ENCODE peak calls at places on chromosomes 7 and 10, in seven cellular contexts. S is naive thymus-derived CD4-positive, alpha-beta T cell; A is upper lobe of left lung; J is tibial nerve; O is CD4-positive, CD25-positive, alpha-beta regulatory T cell; Y is endodermal cell; K is left ventricle myocardium inferior. Q is an unnamed sample. For H3K27me3, the result is how much of the 10 kb centered on the place peaks cover.

GRCh38 chr10:48598243-48598935 is 6.5 kb downstream of the ARHGAP22 start:
- DNase-seq in A (peak), K (no peak), S (no peak), Y (no peak), J (no peak), O (no peak), Q (no peak)

GRCh38 chr7:99469381-99470065 is 3.2 kb upstream of the ZNF789 start:
- DNase-seq in O (no peak), A (no peak), S (no peak), K (no peak), Y (peak), J (no peak), Q (no peak)

GRCh38 chr10:113018034-113018433 is 68.0 kb downstream of the TCF7L2 start:
- DNase-seq in A (no peak), Y (no peak), S (no peak), O (no peak), J (no peak), K (no peak), Q (no peak)

GRCh38 chr10:132868995-132869394 is 73.4 kb downstream of the CFAP46 start:
- DNase-seq in K (peak), Y (peak), A (peak), J (no peak), O (no peak), S (no peak), Q (no peak)

GRCh38 chr10:63115732-63116383 is 17.3 kb upstream of the NRBF2 start:
- DNase-seq in K (peak), Y (no peak), S (no peak), A (no peak), O (no peak), J (peak), Q (peak)

GRCh38 chr10:71404510-71405295 is 8.0 kb downstream of the CDH23 start:
- DNase-seq in A (no peak), J (no peak), S (no peak), O (no peak), Y (peak), K (no peak), Q (no peak)

GRCh38 chr7:43164757-43165156 is 52.3 kb downstream of the HECW1 start:
- DNase-seq in Y (no peak), S (no peak), O (no peak), A (no peak), J (no peak), K (no peak), Q (no peak)

GRCh38 chr7:152411389-152411788 is 24.4 kb downstream of the KMT2C start:
- DNase-seq in O (no peak), Y (peak), K (no peak), J (no peak), A (no peak), S (no peak), Q (no peak)

GRCh38 chr7:139871276-139871675 is 42.2 kb downstream of the TBXAS1 start:
- DNase-seq in O (no peak), S (no peak), K (no peak), A (no peak), Y (no peak), J (no peak), Q (no peak)

GRCh38 chr10:4073912-4074311 is 288.9 kb upstream of the KLF6 start:
- DNase-seq in J (no peak), K (peak), S (no peak), O (no peak), Y (no peak), A (no peak), Q (no peak)

GRCh38 chr10:29576681-29577080 is 58.1 kb downstream of the SVIL start:
- DNase-seq in Y (no peak), O (no peak), S (no peak), J (no peak), A (no peak), K (no peak), Q (no peak)

GRCh38 chr10:110632591-110633215 is 11.4 kb upstream of the RBM20 start:
- DNase-seq in K (no peak), Y (no peak), O (no peak), S (no peak), A (no peak), J (no peak), Q (no peak)

GRCh38 chr7:158973440-158973839 is 117.1 kb downstream of the DYNC2I1 start:
- DNase-seq in K (peak), Y (peak), A (peak), J (no peak), S (no peak), O (peak), Q (no peak)

GRCh38 chr7:47512481-47513176 is 69.3 kb downstream of the TNS3 start:
- DNase-seq in Y (no peak), K (no peak), O (no peak), J (no peak), A (no peak), S (no peak), Q (no peak)

GRCh38 chr10:47354162-47354561 is 6.0 kb downstream of the RBP3 start:
- DNase-seq in O (no peak), A (no peak), Y (no peak), J (no peak), S (no peak), K (no peak), Q (no peak)

GRCh38 chr10:11685787-11686218 is 56.4 kb upstream of the ECHDC3 start:
- DNase-seq in S (peak), A (no peak), J (peak), Y (no peak), O (peak), K (peak), Q (no peak)

GRCh38 chr7:113891828-113892227 is 27.0 kb downstream of the PPP1R3A start:
- DNase-seq in A (no peak), K (no peak), S (no peak), Y (no peak), O (no peak), J (no peak), Q (no peak)

GRCh38 chr7:98994046-98994944 is 116.0 kb downstream of the TRRAP start:
- DNase-seq in K (no peak), S (no peak), O (no peak), A (no peak), Y (no peak), J (no peak), Q (no peak)

GRCh38 chr7:3510101-3511020 is 209.3 kb downstream of the SDK1 start:
- DNase-seq in S (no peak), A (no peak), Y (no peak), K (no peak), O (no peak), J (no peak), Q (no peak)

GRCh38 chr10:86349940-86350630 is 16.5 kb downstream of the GRID1 start:
- DNase-seq in O (no peak), Y (no peak), S (no peak), A (no peak), K (no peak), J (no peak), Q (no peak)

GRCh38 chr7:16078076-16078952 is 343.0 kb downstream of the CRPPA start:
- DNase-seq in J (peak), S (peak), Y (peak), O (peak), A (no peak), K (no peak), Q (peak)

GRCh38 chr7:4744391-4745264 is 30.8 kb upstream of the AP5Z1 start:
- DNase-seq in K (peak), S (peak), J (peak), A (peak), O (peak), Y (peak), Q (peak)

GRCh38 chr10:79248341-79248931 is 98.8 kb upstream of the PPIF start:
- DNase-seq in Y (no peak), A (no peak), K (peak), O (no peak), J (peak), S (no peak), Q (no peak)

GRCh38 chr7:1644341-1645070 is 25.6 kb upstream of the ELFN1 start:
- DNase-seq in S (no peak), K (peak), A (peak), Y (no peak), J (no peak), O (no peak), Q (no peak)

GRCh38 chr7:1645071-1646015 is 24.7 kb upstream of the ELFN1 start:
- DNase-seq in K (peak), Y (no peak), J (no peak), A (peak), S (no peak), O (no peak), Q (no peak)

GRCh38 chr7:1646957-1647891 is 22.9 kb upstream of the ELFN1 start:
- DNase-seq in A (peak), Y (peak), S (no peak), O (no peak), K (peak), J (no peak), Q (peak)

GRCh38 chr7:1647961-1648631 is 22.0 kb upstream of the ELFN1 start:
- DNase-seq in A (peak), O (no peak), Y (peak), J (no peak), S (no peak), K (peak), Q (no peak)

DNA sequence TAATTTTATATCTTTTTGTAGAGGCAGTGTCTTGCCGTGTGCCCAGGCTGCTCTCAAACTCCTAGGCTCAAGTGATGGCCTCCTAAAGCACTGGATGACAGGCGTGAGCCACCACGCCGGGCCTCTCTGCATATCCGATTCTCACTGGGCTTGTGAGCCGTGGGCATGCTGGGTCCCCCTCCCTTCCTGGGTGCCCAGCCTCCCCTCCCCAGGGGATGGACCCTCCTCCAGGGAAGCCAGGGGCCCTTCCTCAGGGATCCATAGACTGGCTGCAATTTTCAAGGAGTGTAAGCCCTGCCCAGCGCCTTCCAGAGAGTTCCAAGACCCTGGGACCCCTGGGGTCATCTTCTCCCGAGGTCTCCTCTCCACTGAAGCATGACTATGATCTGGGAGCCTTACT is 23.7 kb upstream of the ELFN1 start:
- DNase-seq in J (no peak), Y (no peak), S (no peak), O (no peak), A (no peak), K (peak), Q (no peak)
- H3K27me3 ChIP-seq in J (half or more), Y (under half), S (under half), O (under half), A (under half), K (half or more), Q (under half)

DNA sequence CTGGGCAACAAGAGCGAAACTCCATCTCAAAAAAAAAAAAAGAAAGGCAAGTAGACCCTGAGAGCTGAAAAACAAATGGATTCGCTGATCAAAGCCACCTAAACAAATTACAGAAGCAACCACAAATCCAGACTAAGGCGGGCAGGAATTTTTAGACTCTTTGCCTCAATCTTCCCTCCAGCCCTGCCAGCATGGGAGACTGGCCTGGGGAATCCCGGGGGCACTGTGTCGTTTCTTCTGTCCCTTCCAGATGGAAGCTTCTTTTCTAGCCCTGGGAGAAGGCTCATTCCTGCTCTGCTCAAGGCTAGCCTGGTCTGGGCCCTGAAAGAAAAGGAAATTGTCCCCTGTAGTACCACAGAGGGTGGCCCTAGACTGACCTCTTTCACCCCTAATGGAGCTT is 15.6 kb upstream of the SERPINE1 start:
- DNase-seq in A (no peak), S (no peak), K (no peak), J (no peak), O (no peak), Y (no peak), Q (no peak)
- H3K4me3 ChIP-seq in A (no peak), S (no peak), K (no peak), J (no peak), O (no peak), Y (no peak), Q (no peak)

DNA sequence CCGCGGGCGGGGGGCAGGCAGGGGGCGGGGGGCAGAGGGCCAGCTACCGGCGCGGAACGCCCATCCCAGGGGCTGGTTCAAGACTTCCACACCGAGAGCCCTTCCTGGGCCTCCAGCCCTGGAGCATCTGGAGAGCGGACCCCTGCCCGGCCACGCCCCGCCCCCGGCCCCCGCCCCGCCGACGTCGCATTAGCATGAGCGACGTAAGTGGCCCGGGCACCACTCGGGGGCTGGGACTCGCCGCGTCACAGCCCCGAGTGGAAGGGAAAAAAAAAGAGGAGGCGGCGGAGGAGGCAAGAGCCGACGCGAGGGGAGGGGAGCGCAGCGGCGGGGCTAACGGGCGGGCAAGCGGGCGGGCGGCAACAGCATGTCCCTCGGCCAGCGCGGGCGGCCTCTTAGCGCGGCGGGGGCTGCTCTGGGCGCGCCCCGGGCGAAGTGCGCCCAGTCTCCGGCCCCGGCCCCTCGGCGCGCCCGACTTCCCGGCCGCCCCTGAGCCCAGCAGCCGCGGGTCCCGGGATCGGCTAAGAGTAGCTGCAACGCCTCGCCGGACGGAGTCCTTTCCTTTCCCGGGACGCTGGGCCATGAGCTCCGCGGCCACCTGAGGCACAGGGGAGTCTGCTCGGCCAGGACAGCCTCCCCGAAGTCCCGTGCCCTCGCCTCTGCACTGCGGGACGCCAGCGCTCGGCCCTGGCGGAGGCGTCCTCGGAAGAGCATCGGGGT is at the start of gene SLC18A3:
- DNase-seq in K (no peak), Y (peak), O (no peak), J (no peak), A (no peak), S (no peak), Q (no peak)
- H3K27me3 ChIP-seq in K (half or more), Y (half or more), O (under half), J (half or more), A (under half), S (under half), Q (under half)

GRCh38 chr7:55272328-55272727 is 92.8 kb upstream of the LANCL2 start:
- DNase-seq in Y (no peak), A (no peak), S (no peak), O (no peak), K (no peak), J (no peak), Q (no peak)

GRCh38 chr7:55274156-55274555 is 91.0 kb upstream of the LANCL2 start:
- DNase-seq in J (no peak), S (no peak), K (no peak), O (no peak), Y (no peak), A (no peak), Q (no peak)

GRCh38 chr7:55271661-55272060 is 93.5 kb upstream of the LANCL2 start:
- DNase-seq in S (no peak), A (no peak), Y (no peak), O (no peak), K (no peak), J (no peak), Q (no peak)

GRCh38 chr7:55275291-55276200 is 89.6 kb upstream of the LANCL2 start:
- DNase-seq in A (no peak), Y (no peak), S (no peak), J (no peak), K (no peak), O (no peak), Q (no peak)

GRCh38 chr7:55273186-55273980 is 91.8 kb upstream of the LANCL2 start:
- DNase-seq in Y (no peak), K (no peak), J (no peak), S (no peak), O (no peak), A (no peak), Q (no peak)
- H3K4me3 ChIP-seq in Y (no peak), K (no peak), J (no peak), S (no peak), O (no peak), A (no peak), Q (no peak)

DNA sequence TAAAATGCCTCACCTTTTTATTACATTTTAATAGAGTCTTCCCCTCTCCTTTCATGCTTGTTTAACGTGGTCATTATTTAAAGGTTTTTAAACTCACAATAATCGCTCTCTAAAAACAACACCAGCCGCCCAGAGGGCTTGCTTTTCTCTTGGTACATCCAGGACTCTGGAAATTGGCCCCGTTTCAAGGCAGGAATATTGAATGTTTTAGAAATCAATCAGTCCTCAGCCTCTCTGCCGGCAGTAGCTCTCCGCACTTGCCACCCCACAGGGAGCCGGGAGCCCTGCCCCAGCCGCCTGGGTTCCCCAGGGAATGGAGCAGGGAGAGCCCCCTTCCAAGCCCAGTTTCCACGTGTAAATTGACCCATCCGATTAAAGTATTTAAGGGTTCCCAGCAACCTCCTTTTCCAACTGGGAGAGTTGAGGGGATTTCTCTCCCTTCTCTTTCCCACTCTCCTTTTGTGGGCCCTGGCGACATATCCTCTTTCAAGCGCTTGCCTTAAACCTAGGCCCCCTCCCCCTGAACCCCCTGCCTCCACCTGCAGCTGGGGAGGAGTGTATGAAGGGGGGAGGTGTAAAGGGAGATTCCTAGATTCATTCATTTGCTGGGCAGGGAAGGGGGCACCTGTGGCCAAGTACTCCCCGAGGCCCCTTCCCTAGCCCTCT is 1.9 kb downstream of the FGF8 start:
- DNase-seq in J (no peak), A (peak), S (no peak), Y (peak), K (no peak), O (no peak), Q (peak)
- H3K27me3 ChIP-seq in J (half or more), A (under half), S (under half), Y (under half), K (half or more), O (under half), Q (under half)

DNA sequence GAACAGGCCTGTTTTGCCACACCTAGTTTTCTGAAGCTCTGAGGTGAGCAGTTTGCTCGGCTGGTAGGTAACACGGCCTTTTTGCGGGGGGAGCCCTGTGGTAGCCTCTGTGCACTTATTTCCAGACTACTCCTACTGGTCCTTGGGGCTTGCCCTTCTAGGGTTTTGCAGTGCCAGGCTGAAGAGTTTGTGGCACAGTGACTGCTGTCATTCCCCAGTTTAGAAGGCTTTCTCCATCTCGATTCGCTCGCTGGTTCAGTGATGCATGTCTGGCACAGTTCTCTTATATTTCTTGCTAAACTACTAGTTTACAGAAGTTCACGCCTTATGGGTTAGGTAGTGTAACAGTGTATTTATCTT is 711 bp downstream of the KIF20B start:
- DNase-seq in Y (peak), S (no peak), K (no peak), A (no peak), O (no peak), J (no peak), Q (peak)
- H3K4me3 ChIP-seq in Y (peak), S (peak), K (peak), A (peak), O (peak), J (peak), Q (peak)

DNA sequence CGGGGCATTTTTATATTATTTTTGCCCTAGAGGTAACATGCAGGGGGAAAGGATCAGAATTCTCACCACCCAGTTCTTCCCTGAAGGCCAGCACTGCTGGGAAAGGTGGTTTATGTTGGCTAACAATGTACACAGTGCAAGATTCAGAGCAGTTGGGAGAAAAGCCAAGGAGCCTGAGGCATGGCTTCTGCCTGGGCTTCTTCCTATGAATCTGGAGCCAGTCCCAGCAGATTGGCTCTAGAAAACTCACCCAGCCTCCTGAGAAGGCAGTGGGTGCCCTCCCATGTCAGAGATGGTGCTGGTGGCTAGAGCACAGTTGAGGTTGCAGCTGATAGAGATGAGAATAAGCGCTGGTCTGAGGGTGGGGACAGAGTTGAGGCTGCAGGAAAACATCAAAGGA is 44.7 kb upstream of the GPR26 start:
- DNase-seq in Y (no peak), A (no peak), K (no peak), O (no peak), J (no peak), S (no peak), Q (no peak)
- H3K27me3 ChIP-seq in Y (under half), A (under half), K (under half), O (under half), J (under half), S (under half), Q (under half)

DNA sequence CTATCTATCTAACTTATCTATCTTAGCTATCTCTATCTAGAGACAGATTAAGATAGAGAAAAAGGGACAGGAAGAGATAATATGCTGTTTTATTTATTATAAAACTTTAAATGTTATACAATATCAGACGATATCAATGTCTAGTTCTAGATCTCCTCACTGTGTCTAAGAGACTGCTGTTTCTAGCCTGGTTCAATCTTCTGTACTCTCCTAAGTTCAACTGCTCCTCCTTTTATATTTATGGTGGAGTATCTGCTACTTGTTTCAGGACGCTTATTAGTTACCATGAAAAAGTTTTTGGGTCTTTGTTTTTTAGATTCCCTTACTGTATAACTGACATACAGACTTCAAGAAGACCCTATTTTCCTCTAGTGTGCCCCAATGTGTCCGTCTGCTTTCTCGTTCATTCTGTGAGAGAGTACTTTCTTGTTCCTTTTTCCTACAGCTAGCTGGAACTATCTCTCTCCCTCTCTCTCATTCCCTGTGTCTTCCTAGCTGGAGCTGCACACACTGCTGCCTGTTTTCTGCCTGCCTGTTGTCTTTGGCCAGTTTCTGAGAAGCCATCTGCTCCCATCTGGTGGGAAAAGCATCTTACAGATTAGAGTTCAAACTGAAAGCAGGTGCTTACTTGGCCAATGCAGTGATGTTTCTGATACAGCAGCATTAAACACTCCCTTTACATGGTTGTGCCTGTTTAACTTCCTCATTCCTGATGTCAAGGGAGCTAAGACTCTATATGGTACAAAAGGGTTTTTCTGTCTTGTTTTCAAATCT is 49.4 kb upstream of the ARL4A start:
- DNase-seq in O (peak), J (no peak), S (no peak), Y (no peak), K (no peak), A (no peak), Q (no peak)
- H3K4me3 ChIP-seq in O (peak), J (no peak), S (peak), Y (no peak), K (no peak), A (no peak), Q (no peak)

Q was measured in SJCRH30.